ENCODE peak calls at places on chromosomes 3 and 15, in five cellular contexts. C is GM23338, I is GM23248, O is OCI-LY7, H is MM.1S. X is an unnamed sample.

GRCh38 chr3:48157950-48158376 is 30.3 kb downstream of the CDC25A start:
- DNase-seq in C (peak), I (peak), O (peak), H (peak), X (peak)

GRCh38 chr3:50170689-50171088 is 15.6 kb downstream of the SEMA3F start:
- DNase-seq in C (no peak), I (peak), O (no peak), H (no peak), X (no peak)

GRCh38 chr3:122727279-122727678 is 46.6 kb downstream of the PARP14 start:
- DNase-seq in C (no peak), I (no peak), O (no peak), H (no peak), X (no peak)

GRCh38 chr3:46609944-46610722 is 2.2 kb upstream of the FAM240A start:
- DNase-seq in C (no peak), I (no peak), O (no peak), H (no peak), X (no peak)

GRCh38 chr15:70049701-70050445 is 47.8 kb downstream of the TLE3 start:
- DNase-seq in C (no peak), I (no peak), O (no peak), H (no peak), X (no peak)

GRCh38 chr3:189260556-189261493 is 89.1 kb downstream of the TPRG1 start:
- DNase-seq in C (no peak), I (peak), O (no peak), H (no peak), X (no peak)

GRCh38 chr3:30437172-30437571 is 169.2 kb upstream of the TGFBR2 start:
- DNase-seq in C (peak), I (peak), O (no peak), H (no peak), X (no peak)

GRCh38 chr15:58517682-58518525 is 86.1 kb downstream of the LIPC start:
- DNase-seq in C (no peak), I (no peak), O (peak), H (peak), X (no peak)

GRCh38 chr3:188358787-188359493 is 205.0 kb downstream of the LPP start:
- DNase-seq in C (no peak), I (no peak), O (peak), H (no peak), X (no peak)

GRCh38 chr3:31980530-31981205 is 394 bp downstream of the OSBPL10 start:
- DNase-seq in C (peak), I (peak), O (peak), H (peak), X (peak)

GRCh38 chr3:180680097-180680430 is 775 bp upstream of the CCDC39 start:
- DNase-seq in C (peak), I (peak), O (peak), H (peak), X (no peak)

GRCh38 chr15:67013696-67014095 is 51.7 kb upstream of the SMAD3 start:
- DNase-seq in C (peak), I (no peak), O (no peak), H (no peak), X (no peak)

GRCh38 chr3:101172516-101172915 is 147.9 kb downstream of the IMPG2 start:
- DNase-seq in C (no peak), I (no peak), O (no peak), H (no peak), X (no peak)

GRCh38 chr3:157133434-157134320 is 26.3 kb downstream of the CCNL1 start:
- DNase-seq in C (no peak), I (no peak), O (no peak), H (no peak), X (no peak)

GRCh38 chr3:63973406-63973805 is 49.9 kb downstream of the PSMD6 start:
- DNase-seq in C (no peak), I (no peak), O (no peak), H (no peak), X (no peak)

GRCh38 chr3:51673181-51673801 is 2.2 kb downstream of the TEX264 start:
- DNase-seq in C (no peak), I (no peak), O (no peak), H (no peak), X (no peak)

GRCh38 chr3:108661699-108662098 is 72.2 kb downstream of the DZIP3 start:
- DNase-seq in C (no peak), I (peak), O (no peak), H (no peak), X (no peak)

GRCh38 chr3:146308682-146309081 is 57.8 kb upstream of the PLSCR4 start:
- DNase-seq in C (no peak), I (peak), O (no peak), H (no peak), X (no peak)

GRCh38 chr3:139657434-139657833 is 20.3 kb downstream of the NMNAT3 start:
- DNase-seq in C (no peak), I (no peak), O (no peak), H (no peak), X (no peak)

GRCh38 chr15:39666671-39667070 is 85.8 kb downstream of the THBS1 start:
- DNase-seq in C (peak), I (peak), O (no peak), H (no peak), X (no peak)

GRCh38 chr15:78450285-78450858 is 12.4 kb downstream of the IREB2 start:
- DNase-seq in C (no peak), I (no peak), O (no peak), H (no peak), X (no peak)

GRCh38 chr3:180802837-180803236 is 109.6 kb upstream of the FXR1 start:
- DNase-seq in C (peak), I (peak), O (peak), H (peak), X (peak)

GRCh38 chr15:101384276-101384675 is 89.2 kb upstream of the SNRPA1 start:
- DNase-seq in C (no peak), I (no peak), O (no peak), H (no peak), X (no peak)

GRCh38 chr3:12832350-12833225 is 8.8 kb downstream of the RPL32 start:
- DNase-seq in C (no peak), I (no peak), O (no peak), H (no peak), X (no peak)

GRCh38 chr3:12831582-12831866 is 9.8 kb downstream of the RPL32 start:
- DNase-seq in C (no peak), I (no peak), O (peak), H (no peak), X (no peak)

GRCh38 chr3:12835005-12835665 is 6.2 kb downstream of the RPL32 start:
- DNase-seq in C (no peak), I (no peak), O (no peak), H (no peak), X (no peak)

GRCh38 chr3:12830785-12831581 is 10.4 kb downstream of the RPL32 start:
- DNase-seq in C (no peak), I (no peak), O (no peak), H (no peak), X (no peak)

GRCh38 chr3:12833226-12834161 is 7.9 kb downstream of the RPL32 start:
- DNase-seq in C (peak), I (no peak), O (no peak), H (no peak), X (no peak)
- TF ChIP-seq EZH2phosphoT487 in C (no peak), I (no peak), O (no peak), H (no peak), X (no peak)

GRCh38 chr3:155629006-155629405 is 115.9 kb downstream of the PLCH1 start:
- DNase-seq in C (no peak), I (peak), O (no peak), H (no peak), X (no peak)

GRCh38 chr3:155634121-155634719 is 110.7 kb downstream of the PLCH1 start:
- DNase-seq in C (no peak), I (no peak), O (no peak), H (no peak), X (no peak)

GRCh38 chr3:155631323-155632019 is 113.4 kb downstream of the PLCH1 start:
- DNase-seq in C (no peak), I (peak), O (no peak), H (no peak), X (no peak)
- TF ChIP-seq EZH2phosphoT487 in C (no peak), I (no peak), O (no peak), H (no peak), X (no peak)

DNA sequence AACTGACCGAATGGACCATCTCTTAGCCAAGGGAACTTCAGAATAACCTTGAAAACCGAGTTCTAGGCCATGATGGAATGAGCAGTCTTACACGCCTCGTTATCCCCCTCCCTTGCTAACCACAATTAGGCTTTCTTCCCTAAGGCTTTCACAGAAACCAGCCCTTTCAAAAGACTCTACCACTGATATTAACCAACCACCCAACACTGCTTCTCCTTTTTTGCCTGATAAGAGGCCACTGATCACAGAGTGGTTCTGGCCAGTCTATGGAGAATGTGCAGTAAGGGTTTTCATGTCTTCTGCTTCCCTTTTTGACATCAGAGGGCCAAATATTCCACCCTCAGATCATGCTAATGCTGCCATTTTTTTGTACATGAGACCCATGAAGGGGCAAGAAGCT is 59.3 kb downstream of the MCF2L2 start:
- DNase-seq in C (no peak), I (no peak), O (no peak), H (no peak), X (no peak)
- TF ChIP-seq EZH2phosphoT487 in C (no peak), I (no peak), O (no peak), H (no peak), X (no peak)

GRCh38 chr15:79872358-79873017 is 24.3 kb downstream of the MTHFS start:
- DNase-seq in C (peak), I (peak), O (no peak), H (no peak), X (no peak)
- TF ChIP-seq EZH2phosphoT487 in C (no peak), I (no peak), O (no peak), H (no peak), X (no peak)

GRCh38 chr3:151265866-151266265 is 12.5 kb downstream of the P2RY14 start:
- DNase-seq in C (peak), I (no peak), O (peak), H (peak), X (no peak)
- TF ChIP-seq EZH2phosphoT487 in C (no peak), I (no peak), O (no peak), H (no peak), X (no peak)

DNA sequence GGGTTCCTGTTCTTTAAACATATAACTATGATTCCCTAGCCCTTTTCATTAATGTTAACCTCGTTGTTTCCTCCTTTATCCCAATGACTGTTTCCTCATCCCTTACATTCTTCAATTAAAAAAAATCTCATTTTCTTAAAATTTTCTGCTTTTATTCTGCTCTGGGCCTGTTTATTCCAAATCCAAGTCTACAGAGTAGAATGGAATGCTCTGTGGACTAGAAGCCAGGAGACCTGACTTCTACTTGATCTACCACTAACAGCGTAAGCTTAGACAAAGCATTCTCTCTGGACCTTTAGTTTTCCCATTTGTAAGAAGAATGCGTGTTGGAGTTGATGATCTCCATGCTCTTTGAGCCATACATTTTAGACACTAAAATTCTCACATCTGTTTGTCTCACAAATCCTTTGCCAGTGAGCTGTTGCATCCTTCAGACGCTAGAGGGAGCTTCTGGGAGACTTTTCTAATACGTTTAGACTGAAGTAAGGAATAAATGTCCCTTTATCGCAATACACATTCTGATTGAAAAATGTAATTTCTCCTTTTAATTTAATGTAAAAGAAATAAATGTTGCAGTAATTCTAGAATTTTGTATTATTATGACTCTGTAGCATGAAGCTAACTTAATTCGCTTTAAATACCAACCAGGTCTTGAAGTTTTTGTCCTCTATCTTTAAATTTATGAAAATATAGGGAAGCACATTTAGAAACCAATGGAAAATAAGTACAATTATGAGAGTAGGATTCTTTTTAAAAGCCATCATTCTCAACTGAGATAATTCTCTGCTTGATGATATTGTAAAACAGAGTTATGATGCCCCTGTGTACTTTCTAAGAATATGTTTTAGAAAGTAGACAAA is 21.7 kb upstream of the GMNC start:
- DNase-seq in C (peak), I (peak), O (peak), H (peak), X (peak)
- TF ChIP-seq EZH2phosphoT487 in C (no peak), I (no peak), O (no peak), H (no peak), X (no peak)

GRCh38 chr3:168546707-168547106 is 451.0 kb upstream of the GOLIM4 start:
- DNase-seq in C (no peak), I (no peak), O (no peak), H (no peak), X (no peak)

GRCh38 chr3:168539909-168540308 is 444.2 kb upstream of the GOLIM4 start:
- DNase-seq in C (no peak), I (no peak), O (no peak), H (no peak), X (no peak)

GRCh38 chr3:168540726-168541125 is 445.0 kb upstream of the GOLIM4 start:
- DNase-seq in C (no peak), I (no peak), O (no peak), H (no peak), X (no peak)

GRCh38 chr3:168544097-168544957 is 448.6 kb upstream of the GOLIM4 start:
- DNase-seq in C (peak), I (peak), O (no peak), H (no peak), X (peak)

GRCh38 chr3:168545591-168545990 is 449.9 kb upstream of the GOLIM4 start:
- DNase-seq in C (no peak), I (no peak), O (no peak), H (no peak), X (no peak)
- TF ChIP-seq EZH2phosphoT487 in C (no peak), I (no peak), O (no peak), H (no peak), X (no peak)

DNA sequence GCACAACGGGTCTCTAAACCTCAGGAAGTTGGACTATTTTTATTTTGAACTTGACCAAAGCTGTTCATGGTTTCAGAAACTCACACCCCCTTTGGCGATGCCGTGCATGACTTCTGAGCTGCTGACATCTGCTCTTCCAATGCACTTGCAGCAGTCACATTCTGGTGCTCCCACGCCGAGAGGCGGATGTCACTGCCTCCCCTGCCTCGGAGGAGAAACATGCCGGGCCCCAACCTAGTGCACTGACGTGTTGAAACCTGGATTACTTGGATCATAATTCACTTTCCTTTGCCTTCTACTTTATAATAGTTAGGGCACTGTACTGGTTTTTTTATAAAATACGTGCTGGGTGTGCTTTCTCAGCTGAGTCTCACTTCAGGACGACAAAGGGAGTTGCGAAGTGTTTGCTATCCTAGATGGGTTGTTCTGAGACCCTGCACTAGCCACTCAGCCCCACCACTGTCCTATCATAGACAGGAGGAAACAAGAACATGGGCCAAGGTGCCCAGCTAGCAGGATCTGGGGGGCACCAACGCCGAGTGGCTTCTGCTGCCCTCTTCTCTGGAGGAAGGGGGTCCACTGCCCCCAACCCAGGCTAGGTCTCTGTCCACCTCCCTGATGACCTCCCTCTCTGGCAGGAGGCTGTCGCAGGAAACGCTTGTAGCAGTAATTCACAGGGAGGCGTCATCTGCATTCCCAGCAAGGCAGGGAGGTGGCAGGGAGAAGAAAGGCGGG is 158.7 kb upstream of the IQSEC1 start:
- DNase-seq in C (no peak), I (no peak), O (no peak), H (no peak), X (no peak)
- TF ChIP-seq EZH2phosphoT487 in C (no peak), I (no peak), O (no peak), H (no peak), X (no peak)

X was measured in HCT116.